ENCODE peak calls at places on chromosome 5, in six cellular contexts. One of them, this sample, is unnamed.

GRCh38 chr5:173823721-173824567 is 64.2 kb upstream of the CPEB4 start:
- DNase-seq in upper lobe of left lung: no peak
- DNase-seq in CD8-positive, alpha-beta memory T cell: no peak
- DNase-seq in GM23248: peak; percentile 86
- DNase-seq in stomach: peak; percentile 64
- DNase-seq in heart left ventricle: no peak
- DNase-seq in this sample: peak; percentile 91

GRCh38 chr5:3828761-3829160 is 233.1 kb downstream of the IRX1 start:
- DNase-seq in upper lobe of left lung: no peak
- DNase-seq in CD8-positive, alpha-beta memory T cell: no peak
- DNase-seq in GM23248: no peak
- DNase-seq in stomach: no peak
- DNase-seq in heart left ventricle: no peak
- DNase-seq in this sample: no peak

GRCh38 chr5:9350301-9350797 is 195.5 kb downstream of the SEMA5A start:
- DNase-seq in upper lobe of left lung: no peak
- DNase-seq in CD8-positive, alpha-beta memory T cell: no peak
- DNase-seq in GM23248: peak; percentile 89
- DNase-seq in stomach: no peak
- DNase-seq in heart left ventricle: no peak
- DNase-seq in this sample: no peak

GRCh38 chr5:12647613-12648012 is 743.4 kb upstream of the CTNND2 start:
- DNase-seq in upper lobe of left lung: no peak
- DNase-seq in CD8-positive, alpha-beta memory T cell: no peak
- DNase-seq in GM23248: no peak
- DNase-seq in stomach: no peak
- DNase-seq in heart left ventricle: no peak
- DNase-seq in this sample: no peak

GRCh38 chr5:148205044-148205813 is 2.4 kb downstream of the SPINK6 start:
- DNase-seq in upper lobe of left lung: no peak
- DNase-seq in CD8-positive, alpha-beta memory T cell: no peak
- DNase-seq in GM23248: no peak
- DNase-seq in stomach: no peak
- DNase-seq in heart left ventricle: no peak
- DNase-seq in this sample: no peak

GRCh38 chr5:55671975-55672374 is 40.1 kb downstream of the SLC38A9 start:
- DNase-seq in upper lobe of left lung: no peak
- DNase-seq in CD8-positive, alpha-beta memory T cell: no peak
- DNase-seq in GM23248: no peak
- DNase-seq in stomach: no peak
- DNase-seq in heart left ventricle: no peak
- DNase-seq in this sample: no peak

GRCh38 chr5:180201051-180201987 is 7.7 kb downstream of the RASGEF1C start:
- DNase-seq in upper lobe of left lung: no peak
- DNase-seq in CD8-positive, alpha-beta memory T cell: no peak
- DNase-seq in GM23248: peak; percentile 26
- DNase-seq in stomach: no peak
- DNase-seq in heart left ventricle: no peak
- DNase-seq in this sample: peak; percentile 37

GRCh38 chr5:115265220-115265619 is 2.5 kb upstream of the PGGT1B start:
- DNase-seq in upper lobe of left lung: no peak
- DNase-seq in CD8-positive, alpha-beta memory T cell: no peak
- DNase-seq in GM23248: no peak
- DNase-seq in stomach: no peak
- DNase-seq in heart left ventricle: no peak
- DNase-seq in this sample: no peak

GRCh38 chr5:143318833-143319232 is 84.7 kb downstream of the NR3C1 start:
- DNase-seq in upper lobe of left lung: no peak
- DNase-seq in CD8-positive, alpha-beta memory T cell: no peak
- DNase-seq in GM23248: peak; percentile 57
- DNase-seq in stomach: no peak
- DNase-seq in heart left ventricle: no peak
- DNase-seq in this sample: no peak

GRCh38 chr5:83473344-83474169 is 2.0 kb downstream of the VCAN start:
- DNase-seq in upper lobe of left lung: peak; percentile 83
- DNase-seq in CD8-positive, alpha-beta memory T cell: no peak
- DNase-seq in GM23248: peak; percentile 97
- DNase-seq in stomach: peak; percentile 56
- DNase-seq in heart left ventricle: peak; percentile 88
- DNase-seq in this sample: peak; percentile 78

GRCh38 chr5:68884144-68884754 is 209.6 kb upstream of the SLC30A5 start:
- DNase-seq in upper lobe of left lung: no peak
- DNase-seq in CD8-positive, alpha-beta memory T cell: no peak
- DNase-seq in GM23248: no peak
- DNase-seq in stomach: no peak
- DNase-seq in heart left ventricle: no peak
- DNase-seq in this sample: no peak

GRCh38 chr5:67246108-67246507 is 49.5 kb upstream of the CD180 start:
- DNase-seq in upper lobe of left lung: no peak
- DNase-seq in CD8-positive, alpha-beta memory T cell: no peak
- DNase-seq in GM23248: peak; percentile 74
- DNase-seq in stomach: no peak
- DNase-seq in heart left ventricle: no peak
- DNase-seq in this sample: peak; percentile 55

GRCh38 chr5:95861858-95862561 is 39.5 kb upstream of the GLRX start:
- DNase-seq in upper lobe of left lung: no peak
- DNase-seq in CD8-positive, alpha-beta memory T cell: no peak
- DNase-seq in GM23248: peak; percentile 87
- DNase-seq in stomach: no peak
- DNase-seq in heart left ventricle: no peak
- DNase-seq in this sample: no peak

GRCh38 chr5:42811591-42812392 is at the start of gene SELENOP:
- DNase-seq in upper lobe of left lung: peak; percentile 63
- DNase-seq in CD8-positive, alpha-beta memory T cell: no peak
- DNase-seq in GM23248: peak; percentile 19
- DNase-seq in stomach: peak; percentile 79
- DNase-seq in heart left ventricle: peak; percentile 79
- DNase-seq in this sample: peak; percentile 83

GRCh38 chr5:32057157-32058096 is 116.7 kb downstream of the GOLPH3 start:
- DNase-seq in upper lobe of left lung: no peak
- DNase-seq in CD8-positive, alpha-beta memory T cell: no peak
- DNase-seq in GM23248: peak; percentile 34
- DNase-seq in stomach: no peak
- DNase-seq in heart left ventricle: no peak
- DNase-seq in this sample: no peak

GRCh38 chr5:6905883-6906282 is 192.7 kb downstream of the TENT4A start:
- DNase-seq in upper lobe of left lung: no peak
- DNase-seq in CD8-positive, alpha-beta memory T cell: no peak
- DNase-seq in GM23248: peak; percentile 54
- DNase-seq in stomach: no peak
- DNase-seq in heart left ventricle: peak; percentile 63
- DNase-seq in this sample: no peak

GRCh38 chr5:156406023-156406422 is 79.1 kb downstream of the SGCD start:
- DNase-seq in upper lobe of left lung: no peak
- DNase-seq in CD8-positive, alpha-beta memory T cell: no peak
- DNase-seq in GM23248: no peak
- DNase-seq in stomach: no peak
- DNase-seq in heart left ventricle: no peak
- DNase-seq in this sample: no peak

GRCh38 chr5:115657883-115658233 is 32.0 kb upstream of the TMED7 start:
- DNase-seq in upper lobe of left lung: no peak
- DNase-seq in CD8-positive, alpha-beta memory T cell: no peak
- DNase-seq in GM23248: peak; percentile 91
- DNase-seq in stomach: no peak
- DNase-seq in heart left ventricle: no peak
- DNase-seq in this sample: no peak

GRCh38 chr5:90533794-90534193 is 4.4 kb upstream of the LYSMD3 start:
- DNase-seq in upper lobe of left lung: no peak
- DNase-seq in CD8-positive, alpha-beta memory T cell: no peak
- DNase-seq in GM23248: no peak
- DNase-seq in stomach: no peak
- DNase-seq in heart left ventricle: no peak
- DNase-seq in this sample: no peak

GRCh38 chr5:1720396-1721110 is 79.1 kb downstream of the MRPL36 start:
- DNase-seq in upper lobe of left lung: no peak
- DNase-seq in CD8-positive, alpha-beta memory T cell: no peak
- DNase-seq in GM23248: no peak
- DNase-seq in stomach: no peak
- DNase-seq in heart left ventricle: no peak
- DNase-seq in this sample: no peak

GRCh38 chr5:113031132-113031531 is 54.5 kb downstream of the DCP2 start:
- DNase-seq in upper lobe of left lung: no peak
- DNase-seq in CD8-positive, alpha-beta memory T cell: no peak
- DNase-seq in GM23248: no peak
- DNase-seq in stomach: no peak
- DNase-seq in heart left ventricle: no peak
- DNase-seq in this sample: no peak

GRCh38 chr5:149235841-149236240 is 35.8 kb upstream of the AFAP1L1 start:
- DNase-seq in upper lobe of left lung: no peak
- DNase-seq in CD8-positive, alpha-beta memory T cell: no peak
- DNase-seq in GM23248: no peak
- DNase-seq in stomach: no peak
- DNase-seq in heart left ventricle: peak; percentile 64
- DNase-seq in this sample: no peak

GRCh38 chr5:137997726-137998213 is 35.1 kb downstream of the FAM13B start:
- DNase-seq in upper lobe of left lung: no peak
- DNase-seq in CD8-positive, alpha-beta memory T cell: no peak
- DNase-seq in GM23248: peak; percentile 5
- DNase-seq in stomach: no peak
- DNase-seq in heart left ventricle: no peak
- DNase-seq in this sample: no peak

GRCh38 chr5:178331491-178331981 is 98.9 kb upstream of the PHYKPL start:
- DNase-seq in upper lobe of left lung: peak; percentile 39
- DNase-seq in CD8-positive, alpha-beta memory T cell: no peak
- DNase-seq in GM23248: peak; percentile 32
- DNase-seq in stomach: peak; percentile 84
- DNase-seq in heart left ventricle: peak; percentile 84
- DNase-seq in this sample: peak; percentile 42

GRCh38 chr5:141729387-141730006 is 47.5 kb upstream of the ARAP3 start:
- DNase-seq in upper lobe of left lung: no peak
- DNase-seq in CD8-positive, alpha-beta memory T cell: no peak
- DNase-seq in GM23248: no peak
- DNase-seq in stomach: no peak
- DNase-seq in heart left ventricle: no peak
- DNase-seq in this sample: no peak

GRCh38 chr5:115343855-115344254 is 47.4 kb upstream of the CCDC112 start:
- DNase-seq in upper lobe of left lung: no peak
- DNase-seq in CD8-positive, alpha-beta memory T cell: no peak
- DNase-seq in GM23248: peak; percentile 80
- DNase-seq in stomach: no peak
- DNase-seq in heart left ventricle: no peak
- DNase-seq in this sample: no peak

GRCh38 chr5:149855371-149855770 is 89.2 kb downstream of the PDE6A start:
- DNase-seq in upper lobe of left lung: no peak
- DNase-seq in CD8-positive, alpha-beta memory T cell: no peak
- DNase-seq in GM23248: no peak
- DNase-seq in stomach: no peak
- DNase-seq in heart left ventricle: no peak
- DNase-seq in this sample: no peak

GRCh38 chr5:172446336-172447051 is 7.8 kb downstream of the SH3PXD2B start:
- DNase-seq in upper lobe of left lung: no peak
- DNase-seq in CD8-positive, alpha-beta memory T cell: no peak
- DNase-seq in GM23248: peak; percentile 18
- DNase-seq in stomach: no peak
- DNase-seq in heart left ventricle: no peak
- DNase-seq in this sample: no peak
- H3K4me1 ChIP-seq in upper lobe of left lung: peaks cover 35% of the 10 kb centered on the region
- H3K4me1 ChIP-seq in CD8-positive, alpha-beta memory T cell: no peaks in the 10 kb centered on the region
- H3K4me1 ChIP-seq in GM23248: peaks cover 42% of the 10 kb centered on the region
- H3K4me1 ChIP-seq in stomach: peaks cover 90% of the 10 kb centered on the region
- H3K4me1 ChIP-seq in heart left ventricle: peaks cover 2% of the 10 kb centered on the region
- H3K4me1 ChIP-seq in this sample: no peaks in the 10 kb centered on the region

GRCh38 chr5:154366353-154366752 is 79.4 kb upstream of the SAP30L start:
- DNase-seq in upper lobe of left lung: no peak
- DNase-seq in CD8-positive, alpha-beta memory T cell: no peak
- DNase-seq in GM23248: peak; percentile 26
- DNase-seq in stomach: no peak
- DNase-seq in heart left ventricle: no peak
- DNase-seq in this sample: no peak
- H3K4me1 ChIP-seq in upper lobe of left lung: peaks cover 6% of the 10 kb centered on the region
- H3K4me1 ChIP-seq in CD8-positive, alpha-beta memory T cell: no peaks in the 10 kb centered on the region
- H3K4me1 ChIP-seq in GM23248: peaks cover 67% of the 10 kb centered on the region
- H3K4me1 ChIP-seq in stomach: peaks cover 53% of the 10 kb centered on the region
- H3K4me1 ChIP-seq in heart left ventricle: no peaks in the 10 kb centered on the region
- H3K4me1 ChIP-seq in this sample: peaks cover 18% of the 10 kb centered on the region

GRCh38 chr5:168737066-168737465 is 157.9 kb upstream of the PANK3 start:
- DNase-seq in upper lobe of left lung: no peak
- DNase-seq in CD8-positive, alpha-beta memory T cell: no peak
- DNase-seq in GM23248: no peak
- DNase-seq in stomach: no peak
- DNase-seq in heart left ventricle: no peak
- DNase-seq in this sample: no peak

GRCh38 chr5:168736201-168736940 is 157.2 kb upstream of the PANK3 start:
- DNase-seq in upper lobe of left lung: no peak
- DNase-seq in CD8-positive, alpha-beta memory T cell: no peak
- DNase-seq in GM23248: no peak
- DNase-seq in stomach: no peak
- DNase-seq in heart left ventricle: peak; percentile 39
- DNase-seq in this sample: no peak

GRCh38 chr5:168743617-168744016 is 164.4 kb upstream of the PANK3 start:
- DNase-seq in upper lobe of left lung: no peak
- DNase-seq in CD8-positive, alpha-beta memory T cell: no peak
- DNase-seq in GM23248: no peak
- DNase-seq in stomach: no peak
- DNase-seq in heart left ventricle: no peak
- DNase-seq in this sample: no peak

GRCh38 chr5:168740055-168740820 is 161.1 kb upstream of the PANK3 start:
- DNase-seq in upper lobe of left lung: peak; percentile 8
- DNase-seq in CD8-positive, alpha-beta memory T cell: no peak
- DNase-seq in GM23248: no peak
- DNase-seq in stomach: no peak
- DNase-seq in heart left ventricle: no peak
- DNase-seq in this sample: no peak

GRCh38 chr5:168740821-168741213 is 161.6 kb upstream of the PANK3 start:
- DNase-seq in upper lobe of left lung: peak; percentile 14
- DNase-seq in CD8-positive, alpha-beta memory T cell: no peak
- DNase-seq in GM23248: no peak
- DNase-seq in stomach: no peak
- DNase-seq in heart left ventricle: peak; percentile 36
- DNase-seq in this sample: no peak
- H3K4me1 ChIP-seq in upper lobe of left lung: peaks cover 4% of the 10 kb centered on the region
- H3K4me1 ChIP-seq in CD8-positive, alpha-beta memory T cell: no peaks in the 10 kb centered on the region
- H3K4me1 ChIP-seq in GM23248: no peaks in the 10 kb centered on the region
- H3K4me1 ChIP-seq in stomach: peaks cover 5% of the 10 kb centered on the region
- H3K4me1 ChIP-seq in heart left ventricle: no peaks in the 10 kb centered on the region
- H3K4me1 ChIP-seq in this sample: no peaks in the 10 kb centered on the region

DNA sequence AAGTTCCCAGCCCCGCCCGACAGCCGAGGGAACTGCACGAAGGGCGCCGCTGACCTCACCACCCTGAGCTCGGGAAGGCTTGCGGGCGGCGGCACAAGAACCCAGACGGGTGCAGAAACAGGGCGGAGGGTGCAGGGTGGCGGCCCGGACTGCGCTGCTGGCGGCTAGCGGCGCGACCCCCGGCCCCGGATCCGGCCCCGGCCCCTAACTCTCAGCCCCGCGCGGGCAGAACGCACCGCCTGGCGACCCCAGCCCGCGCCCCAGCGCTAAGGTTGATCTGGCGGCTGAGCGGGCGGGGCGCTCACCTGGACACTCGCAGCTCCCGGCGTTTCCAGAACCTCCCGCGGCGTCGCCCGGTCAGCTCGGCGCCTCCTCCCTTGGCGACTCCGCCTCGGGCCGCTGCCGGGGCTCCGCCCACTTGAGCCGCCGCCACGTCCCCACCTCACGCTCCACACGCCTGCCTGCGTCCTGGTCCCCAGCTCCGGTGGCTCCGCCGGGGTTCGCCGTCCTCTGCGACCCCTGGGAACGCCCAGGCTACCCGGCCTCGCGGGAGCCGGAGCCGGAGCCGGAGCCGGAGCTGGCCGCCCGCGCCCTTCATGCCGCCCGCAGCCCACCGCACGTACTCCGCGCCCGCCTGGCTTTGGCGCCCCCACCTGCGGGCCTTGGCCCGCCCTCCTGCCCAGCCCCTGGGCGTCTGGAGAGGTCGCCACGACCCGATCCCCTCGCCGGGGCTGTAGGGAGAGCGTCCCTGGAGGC is at the start of gene P4HA2:
- DNase-seq in upper lobe of left lung: peak; percentile 89
- DNase-seq in CD8-positive, alpha-beta memory T cell: no peak
- DNase-seq in GM23248: peak; percentile 94
- DNase-seq in stomach: peak; percentile 92
- DNase-seq in heart left ventricle: peak; percentile 89
- DNase-seq in this sample: peak; percentile 89
- H3K4me1 ChIP-seq in upper lobe of left lung: peaks cover 60% of the 10 kb centered on the region
- H3K4me1 ChIP-seq in CD8-positive, alpha-beta memory T cell: peaks cover 14% of the 10 kb centered on the region
- H3K4me1 ChIP-seq in GM23248: peaks cover 38% of the 10 kb centered on the region
- H3K4me1 ChIP-seq in stomach: peaks cover 50% of the 10 kb centered on the region
- H3K4me1 ChIP-seq in heart left ventricle: peaks cover 10% of the 10 kb centered on the region
- H3K4me1 ChIP-seq in this sample: peaks cover 5% of the 10 kb centered on the region